ENCODE peak calls at places on chromosomes 11 and 22, in five cellular contexts. One of them, this sample, is unnamed. For H3K27me3 and H3K4me1, the result is how much of the 10 kb centered on the place peaks cover.

GRCh38 chr11:76700177-76701100 is 29.9 kb upstream of the LRRC32 start:
- DNase-seq in body of pancreas: no peak
- DNase-seq in cardiac muscle cell: peak
- DNase-seq in transverse colon: no peak
- DNase-seq in GM23338: no peak
- DNase-seq in this sample: no peak

GRCh38 chr11:15507592-15507991 is 392.9 kb downstream of the INSC start:
- DNase-seq in body of pancreas: peak
- DNase-seq in cardiac muscle cell: no peak
- DNase-seq in transverse colon: peak
- DNase-seq in GM23338: no peak
- DNase-seq in this sample: peak

GRCh38 chr11:69361048-69361447 is 67.1 kb downstream of the MYEOV start:
- DNase-seq in body of pancreas: no peak
- DNase-seq in cardiac muscle cell: no peak
- DNase-seq in transverse colon: peak
- DNase-seq in GM23338: no peak
- DNase-seq in this sample: no peak

GRCh38 chr11:77377734-77378133 is 76.2 kb upstream of the GDPD4 start:
- DNase-seq in body of pancreas: no peak
- DNase-seq in cardiac muscle cell: no peak
- DNase-seq in transverse colon: no peak
- DNase-seq in GM23338: no peak
- DNase-seq in this sample: no peak

GRCh38 chr22:42077486-42078125 is 1.9 kb upstream of the SMDT1 start:
- DNase-seq in body of pancreas: no peak
- DNase-seq in cardiac muscle cell: no peak
- DNase-seq in transverse colon: no peak
- DNase-seq in GM23338: no peak
- DNase-seq in this sample: no peak

GRCh38 chr11:44301856-44302231 is 8.1 kb downstream of the ALX4 start:
- DNase-seq in body of pancreas: no peak
- DNase-seq in cardiac muscle cell: peak
- DNase-seq in transverse colon: no peak
- DNase-seq in GM23338: no peak
- DNase-seq in this sample: no peak

GRCh38 chr11:72231396-72232259 is 7.1 kb downstream of the INPPL1 start:
- DNase-seq in body of pancreas: no peak
- DNase-seq in cardiac muscle cell: no peak
- DNase-seq in transverse colon: no peak
- DNase-seq in GM23338: no peak
- DNase-seq in this sample: no peak

GRCh38 chr11:118615996-118616395 is 8.6 kb downstream of the PHLDB1 start:
- DNase-seq in body of pancreas: peak
- DNase-seq in cardiac muscle cell: no peak
- DNase-seq in transverse colon: no peak
- DNase-seq in GM23338: peak
- DNase-seq in this sample: no peak

GRCh38 chr11:87219266-87219665 is 181.5 kb downstream of the TMEM135 start:
- DNase-seq in body of pancreas: no peak
- DNase-seq in cardiac muscle cell: peak
- DNase-seq in transverse colon: no peak
- DNase-seq in GM23338: peak
- DNase-seq in this sample: no peak

GRCh38 chr11:76854709-76855108 is 6.0 kb upstream of the ACER3 start:
- DNase-seq in body of pancreas: no peak
- DNase-seq in cardiac muscle cell: peak
- DNase-seq in transverse colon: no peak
- DNase-seq in GM23338: no peak
- DNase-seq in this sample: no peak

GRCh38 chr11:66068154-66068821 is 1.8 kb upstream of the PACS1 start:
- DNase-seq in body of pancreas: peak
- DNase-seq in cardiac muscle cell: peak
- DNase-seq in transverse colon: peak
- DNase-seq in GM23338: peak
- DNase-seq in this sample: peak

GRCh38 chr11:33558097-33558496 is 142.5 kb downstream of the C11orf91 start:
- DNase-seq in body of pancreas: no peak
- DNase-seq in cardiac muscle cell: no peak
- DNase-seq in transverse colon: no peak
- DNase-seq in GM23338: no peak
- DNase-seq in this sample: no peak

GRCh38 chr22:31615481-31615840 is 46.6 kb downstream of the PISD start:
- DNase-seq in body of pancreas: no peak
- DNase-seq in cardiac muscle cell: no peak
- DNase-seq in transverse colon: no peak
- DNase-seq in GM23338: no peak
- DNase-seq in this sample: no peak

GRCh38 chr11:114912826-114913225 is 234.5 kb downstream of the NXPE2 start:
- DNase-seq in body of pancreas: no peak
- DNase-seq in cardiac muscle cell: no peak
- DNase-seq in transverse colon: no peak
- DNase-seq in GM23338: no peak
- DNase-seq in this sample: no peak

GRCh38 chr11:126105022-126105747 is 42.5 kb upstream of the CDON start:
- DNase-seq in body of pancreas: no peak
- DNase-seq in cardiac muscle cell: no peak
- DNase-seq in transverse colon: no peak
- DNase-seq in GM23338: no peak
- DNase-seq in this sample: no peak

GRCh38 chr11:96199563-96200025 is 143.4 kb downstream of the MAML2 start:
- DNase-seq in body of pancreas: no peak
- DNase-seq in cardiac muscle cell: peak
- DNase-seq in transverse colon: no peak
- DNase-seq in GM23338: no peak
- DNase-seq in this sample: no peak

GRCh38 chr11:33063326-33063775 is 24.0 kb downstream of the TCP11L1 start:
- DNase-seq in body of pancreas: no peak
- DNase-seq in cardiac muscle cell: peak
- DNase-seq in transverse colon: no peak
- DNase-seq in GM23338: no peak
- DNase-seq in this sample: no peak

GRCh38 chr11:69135420-69136363 is 20.0 kb upstream of the SMIM38 start:
- DNase-seq in body of pancreas: peak
- DNase-seq in cardiac muscle cell: no peak
- DNase-seq in transverse colon: no peak
- DNase-seq in GM23338: no peak
- DNase-seq in this sample: no peak

GRCh38 chr11:1832181-1832988 is 2.4 kb upstream of the SYT8 start:
- DNase-seq in body of pancreas: peak
- DNase-seq in cardiac muscle cell: peak
- DNase-seq in transverse colon: peak
- DNase-seq in GM23338: peak
- DNase-seq in this sample: no peak

GRCh38 chr11:70834984-70835560 is 417.3 kb downstream of the SHANK2 start:
- DNase-seq in body of pancreas: no peak
- DNase-seq in cardiac muscle cell: no peak
- DNase-seq in transverse colon: no peak
- DNase-seq in GM23338: no peak
- DNase-seq in this sample: no peak

GRCh38 chr22:32311551-32312071 is 46.1 kb upstream of the RFPL3 start:
- DNase-seq in body of pancreas: no peak
- DNase-seq in cardiac muscle cell: no peak
- DNase-seq in transverse colon: no peak
- DNase-seq in GM23338: no peak
- DNase-seq in this sample: no peak

GRCh38 chr11:123159146-123159857 is 35.7 kb downstream of the CLMP start:
- DNase-seq in body of pancreas: peak
- DNase-seq in cardiac muscle cell: peak
- DNase-seq in transverse colon: no peak
- DNase-seq in GM23338: no peak
- DNase-seq in this sample: no peak

GRCh38 chr11:45423036-45423435 is 136.9 kb upstream of the SYT13 start:
- DNase-seq in body of pancreas: no peak
- DNase-seq in cardiac muscle cell: no peak
- DNase-seq in transverse colon: no peak
- DNase-seq in GM23338: no peak
- DNase-seq in this sample: no peak

GRCh38 chr22:22112533-22113294 is 130.1 kb upstream of the TOP3B start:
- DNase-seq in body of pancreas: no peak
- DNase-seq in cardiac muscle cell: no peak
- DNase-seq in transverse colon: no peak
- DNase-seq in GM23338: no peak
- DNase-seq in this sample: no peak

GRCh38 chr22:22111267-22111751 is 128.7 kb upstream of the TOP3B start:
- DNase-seq in body of pancreas: no peak
- DNase-seq in cardiac muscle cell: peak
- DNase-seq in transverse colon: no peak
- DNase-seq in GM23338: no peak
- DNase-seq in this sample: no peak

GRCh38 chr22:22111983-22112382 is 129.4 kb upstream of the TOP3B start:
- DNase-seq in body of pancreas: no peak
- DNase-seq in cardiac muscle cell: no peak
- DNase-seq in transverse colon: no peak
- DNase-seq in GM23338: no peak
- DNase-seq in this sample: no peak

GRCh38 chr22:22110548-22111266 is 128.1 kb upstream of the TOP3B start:
- DNase-seq in body of pancreas: peak
- DNase-seq in cardiac muscle cell: peak
- DNase-seq in transverse colon: peak
- DNase-seq in GM23338: peak
- DNase-seq in this sample: no peak

GRCh38 chr22:22109693-22110466 is 127.3 kb upstream of the TOP3B start:
- DNase-seq in body of pancreas: no peak
- DNase-seq in cardiac muscle cell: no peak
- DNase-seq in transverse colon: no peak
- DNase-seq in GM23338: peak
- DNase-seq in this sample: no peak
- H3K27me3 ChIP-seq in body of pancreas: under half
- H3K27me3 ChIP-seq in cardiac muscle cell: under half
- H3K27me3 ChIP-seq in transverse colon: under half
- H3K27me3 ChIP-seq in GM23338: half or more
- H3K27me3 ChIP-seq in this sample: under half

GRCh38 chr11:47021965-47022364 is 85.4 kb downstream of the CSTPP1 start:
- DNase-seq in body of pancreas: no peak
- DNase-seq in cardiac muscle cell: no peak
- DNase-seq in transverse colon: no peak
- DNase-seq in GM23338: no peak
- DNase-seq in this sample: no peak
- H3K4me1 ChIP-seq in body of pancreas: under half
- H3K4me1 ChIP-seq in cardiac muscle cell: under half
- H3K4me1 ChIP-seq in transverse colon: under half
- H3K4me1 ChIP-seq in GM23338: under half
- H3K4me1 ChIP-seq in this sample: under half

DNA sequence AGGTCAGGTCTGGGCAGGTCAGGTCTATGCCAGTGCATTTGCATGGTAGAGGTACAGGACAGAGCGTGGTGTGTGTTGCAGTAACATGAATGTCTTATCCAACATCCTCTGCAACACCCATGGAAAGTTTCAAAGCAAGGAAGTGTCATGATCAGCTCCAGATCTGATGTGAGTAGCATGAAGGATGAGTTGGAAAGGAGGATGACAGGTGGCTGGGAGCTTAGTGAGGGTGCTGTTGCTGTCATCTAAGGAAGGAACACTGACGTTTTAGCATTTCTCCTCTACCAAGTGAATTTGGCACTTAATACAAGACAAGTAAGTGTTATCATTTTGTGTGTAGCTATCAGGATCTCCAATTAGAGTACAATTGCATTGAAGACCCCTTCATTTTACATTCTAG is 65.1 kb downstream of the GRK3 start:
- DNase-seq in body of pancreas: no peak
- DNase-seq in cardiac muscle cell: no peak
- DNase-seq in transverse colon: no peak
- DNase-seq in GM23338: no peak
- DNase-seq in this sample: no peak
- H3K27me3 ChIP-seq in body of pancreas: under half
- H3K27me3 ChIP-seq in cardiac muscle cell: under half
- H3K27me3 ChIP-seq in transverse colon: under half
- H3K27me3 ChIP-seq in GM23338: under half
- H3K27me3 ChIP-seq in this sample: under half

DNA sequence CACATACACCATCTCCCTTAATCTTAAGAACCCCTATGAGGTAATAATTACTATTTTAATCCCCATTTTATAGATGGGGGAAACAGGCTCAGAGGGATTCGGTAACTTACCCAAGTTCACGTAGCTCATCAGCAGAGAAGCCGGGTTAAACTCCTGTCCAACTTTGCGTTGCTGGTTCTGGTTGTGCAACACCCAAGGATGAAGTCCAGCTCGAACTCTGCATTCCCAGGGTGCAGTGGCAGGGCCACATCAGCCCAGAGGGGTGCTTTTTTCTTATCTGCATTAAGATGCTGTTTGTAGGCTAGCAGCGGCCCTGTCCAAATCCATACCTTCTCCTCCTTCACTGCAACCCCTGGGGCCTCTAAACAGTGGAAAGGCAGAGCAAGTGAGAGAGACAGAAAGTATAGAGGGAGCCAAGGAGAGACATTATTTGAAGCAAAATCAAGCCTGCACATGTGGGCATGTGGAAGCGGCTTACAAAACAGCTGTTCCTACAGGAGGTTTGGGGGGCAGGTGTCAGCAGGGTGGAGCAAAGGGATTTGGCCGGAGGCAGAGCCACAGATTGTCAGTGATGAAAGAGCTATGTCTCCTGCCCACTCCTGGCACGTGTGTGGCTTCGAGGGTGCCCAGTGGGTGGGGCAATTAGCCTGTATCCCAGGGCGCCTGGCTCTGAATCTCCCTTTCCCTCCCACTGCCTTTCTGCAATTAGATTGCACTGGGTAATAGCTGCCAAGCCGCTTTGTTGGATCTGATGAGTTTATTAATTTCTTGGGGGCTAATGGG is 129.5 kb upstream of the TBCEL start:
- DNase-seq in body of pancreas: no peak
- DNase-seq in cardiac muscle cell: no peak
- DNase-seq in transverse colon: no peak
- DNase-seq in GM23338: no peak
- DNase-seq in this sample: peak
- H3K4me1 ChIP-seq in body of pancreas: under half
- H3K4me1 ChIP-seq in cardiac muscle cell: under half
- H3K4me1 ChIP-seq in transverse colon: under half
- H3K4me1 ChIP-seq in GM23338: under half
- H3K4me1 ChIP-seq in this sample: under half

GRCh38 chr11:62540804-62541671 is 5.6 kb downstream of the AHNAK start:
- DNase-seq in body of pancreas: no peak
- DNase-seq in cardiac muscle cell: no peak
- DNase-seq in transverse colon: peak
- DNase-seq in GM23338: no peak
- DNase-seq in this sample: no peak

GRCh38 chr11:62535802-62536201 is 10.8 kb downstream of the AHNAK start:
- DNase-seq in body of pancreas: no peak
- DNase-seq in cardiac muscle cell: no peak
- DNase-seq in transverse colon: no peak
- DNase-seq in GM23338: no peak
- DNase-seq in this sample: no peak

GRCh38 chr11:62536301-62536957 is 10.2 kb downstream of the AHNAK start:
- DNase-seq in body of pancreas: no peak
- DNase-seq in cardiac muscle cell: no peak
- DNase-seq in transverse colon: no peak
- DNase-seq in GM23338: peak
- DNase-seq in this sample: no peak

GRCh38 chr11:62539238-62539925 is 7.2 kb downstream of the AHNAK start:
- DNase-seq in body of pancreas: peak
- DNase-seq in cardiac muscle cell: peak
- DNase-seq in transverse colon: peak
- DNase-seq in GM23338: no peak
- DNase-seq in this sample: no peak

GRCh38 chr11:62538470-62539237 is 8.0 kb downstream of the AHNAK start:
- DNase-seq in body of pancreas: no peak
- DNase-seq in cardiac muscle cell: no peak
- DNase-seq in transverse colon: no peak
- DNase-seq in GM23338: no peak
- DNase-seq in this sample: no peak
- H3K27me3 ChIP-seq in body of pancreas: under half
- H3K27me3 ChIP-seq in cardiac muscle cell: under half
- H3K27me3 ChIP-seq in transverse colon: under half
- H3K27me3 ChIP-seq in GM23338: under half
- H3K27me3 ChIP-seq in this sample: under half